ENCODE peak calls at places on chromosomes 7 and 10, in seven cellular contexts. One of them, this sample, is unnamed.

GRCh38 chr7:87456247-87456646 is 19.2 kb downstream of the ABCB4 start:
- DNase-seq in GM10248: no peak
- DNase-seq in AG04450: no peak
- DNase-seq in GM12878: no peak
- DNase-seq in astrocyte of the spinal cord: no peak
- DNase-seq in progenitor cell of endocrine pancreas: no peak
- DNase-seq in lower leg skin: no peak
- DNase-seq in this sample: no peak

GRCh38 chr10:27513451-27514191 is 9.5 kb downstream of the RAB18 start:
- DNase-seq in GM10248: no peak
- DNase-seq in AG04450: no peak
- DNase-seq in GM12878: no peak
- DNase-seq in astrocyte of the spinal cord: peak
- DNase-seq in progenitor cell of endocrine pancreas: no peak
- DNase-seq in lower leg skin: no peak
- DNase-seq in this sample: no peak

GRCh38 chr10:87060280-87060928 is 34.2 kb downstream of the GLUD1 start:
- DNase-seq in GM10248: no peak
- DNase-seq in AG04450: no peak
- DNase-seq in GM12878: no peak
- DNase-seq in astrocyte of the spinal cord: no peak
- DNase-seq in progenitor cell of endocrine pancreas: no peak
- DNase-seq in lower leg skin: no peak
- DNase-seq in this sample: no peak

GRCh38 chr10:67520924-67521520 is 175.0 kb downstream of the CTNNA3 start:
- DNase-seq in GM10248: peak
- DNase-seq in AG04450: peak
- DNase-seq in GM12878: peak
- DNase-seq in astrocyte of the spinal cord: peak
- DNase-seq in progenitor cell of endocrine pancreas: no peak
- DNase-seq in lower leg skin: no peak
- DNase-seq in this sample: no peak

GRCh38 chr7:127591591-127591990 is 1.9 kb upstream of the FSCN3 start:
- DNase-seq in GM10248: no peak
- DNase-seq in AG04450: no peak
- DNase-seq in GM12878: no peak
- DNase-seq in astrocyte of the spinal cord: no peak
- DNase-seq in progenitor cell of endocrine pancreas: no peak
- DNase-seq in lower leg skin: no peak
- DNase-seq in this sample: no peak

GRCh38 chr10:17675638-17676037 is 31.7 kb downstream of the STAM start:
- DNase-seq in GM10248: no peak
- DNase-seq in AG04450: no peak
- DNase-seq in GM12878: no peak
- DNase-seq in astrocyte of the spinal cord: no peak
- DNase-seq in progenitor cell of endocrine pancreas: no peak
- DNase-seq in lower leg skin: no peak
- DNase-seq in this sample: no peak

GRCh38 chr10:20949967-20950366 is 52.9 kb upstream of the NEBL start:
- DNase-seq in GM10248: no peak
- DNase-seq in AG04450: no peak
- DNase-seq in GM12878: no peak
- DNase-seq in astrocyte of the spinal cord: no peak
- DNase-seq in progenitor cell of endocrine pancreas: no peak
- DNase-seq in lower leg skin: no peak
- DNase-seq in this sample: no peak

GRCh38 chr10:97333601-97334369 is 744 bp downstream of the FRAT2 start:
- DNase-seq in GM10248: no peak
- DNase-seq in AG04450: no peak
- DNase-seq in GM12878: no peak
- DNase-seq in astrocyte of the spinal cord: peak
- DNase-seq in progenitor cell of endocrine pancreas: no peak
- DNase-seq in lower leg skin: peak
- DNase-seq in this sample: peak

GRCh38 chr10:69953851-69954250 is 98.8 kb upstream of the MACROH2A2 start:
- DNase-seq in GM10248: no peak
- DNase-seq in AG04450: no peak
- DNase-seq in GM12878: no peak
- DNase-seq in astrocyte of the spinal cord: no peak
- DNase-seq in progenitor cell of endocrine pancreas: no peak
- DNase-seq in lower leg skin: peak
- DNase-seq in this sample: no peak

GRCh38 chr10:34489973-34490372 is 325.1 kb downstream of the PARD3 start:
- DNase-seq in GM10248: no peak
- DNase-seq in AG04450: peak
- DNase-seq in GM12878: no peak
- DNase-seq in astrocyte of the spinal cord: peak
- DNase-seq in progenitor cell of endocrine pancreas: no peak
- DNase-seq in lower leg skin: no peak
- DNase-seq in this sample: no peak
- TF ChIP-seq CTCF in GM10248: no peak
- TF ChIP-seq CTCF in AG04450: peak
- TF ChIP-seq CTCF in GM12878: no peak
- TF ChIP-seq CTCF in astrocyte of the spinal cord: no peak
- TF ChIP-seq CTCF in progenitor cell of endocrine pancreas: no peak
- TF ChIP-seq CTCF in lower leg skin: no peak
- TF ChIP-seq CTCF in this sample: no peak

DNA sequence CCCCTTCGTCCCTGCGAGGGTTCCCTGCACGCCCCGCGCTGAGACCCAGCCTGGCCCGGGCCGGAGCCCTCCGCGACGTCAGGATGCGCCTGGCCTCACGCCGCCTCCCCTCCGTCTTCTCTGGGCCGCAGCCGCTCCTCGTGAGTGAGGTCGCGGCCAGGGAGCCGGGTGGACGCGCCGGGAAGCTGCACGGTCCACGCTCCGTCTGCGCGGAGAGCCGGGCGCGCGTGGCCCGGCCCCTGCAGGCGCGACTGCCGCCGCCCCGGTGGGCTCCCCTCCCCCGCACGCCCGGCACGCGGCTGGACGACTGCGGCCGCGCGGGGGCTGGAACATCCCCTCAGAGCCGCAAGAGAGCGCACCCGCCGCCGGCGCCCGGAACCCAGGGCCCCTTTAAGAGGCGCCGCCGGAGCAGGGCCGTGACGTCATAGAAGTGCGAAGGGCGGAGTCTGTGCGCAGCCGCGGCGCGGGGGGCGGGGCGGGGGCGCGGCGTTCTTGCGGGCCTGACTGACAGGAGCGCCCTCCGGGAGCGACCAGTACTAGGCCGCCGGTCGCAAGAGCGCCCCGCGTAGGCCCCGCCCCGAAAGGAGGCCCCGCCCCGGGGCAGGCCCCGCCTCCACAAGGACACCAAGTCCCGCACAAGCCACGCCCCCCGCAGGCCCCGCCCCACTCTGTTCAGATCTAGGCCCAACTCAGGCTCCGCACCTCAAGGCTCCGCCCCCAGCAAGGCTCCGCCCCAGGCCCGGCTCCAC is 449 bp upstream of the INPP5A start:
- DNase-seq in GM10248: peak
- DNase-seq in AG04450: peak
- DNase-seq in GM12878: peak
- DNase-seq in astrocyte of the spinal cord: peak
- DNase-seq in progenitor cell of endocrine pancreas: peak
- DNase-seq in lower leg skin: peak
- DNase-seq in this sample: peak
- TF ChIP-seq CTCF in GM10248: peak
- TF ChIP-seq CTCF in AG04450: peak
- TF ChIP-seq CTCF in GM12878: peak
- TF ChIP-seq CTCF in astrocyte of the spinal cord: peak
- TF ChIP-seq CTCF in progenitor cell of endocrine pancreas: peak
- TF ChIP-seq CTCF in lower leg skin: no peak
- TF ChIP-seq CTCF in this sample: peak

GRCh38 chr7:72753781-72754180 is 74.2 kb downstream of the TYW1B start:
- DNase-seq in GM10248: no peak
- DNase-seq in AG04450: no peak
- DNase-seq in GM12878: no peak
- DNase-seq in astrocyte of the spinal cord: no peak
- DNase-seq in progenitor cell of endocrine pancreas: no peak
- DNase-seq in lower leg skin: no peak
- DNase-seq in this sample: no peak

GRCh38 chr7:72754312-72754711 is 73.7 kb downstream of the TYW1B start:
- DNase-seq in GM10248: no peak
- DNase-seq in AG04450: no peak
- DNase-seq in GM12878: no peak
- DNase-seq in astrocyte of the spinal cord: peak
- DNase-seq in progenitor cell of endocrine pancreas: no peak
- DNase-seq in lower leg skin: no peak
- DNase-seq in this sample: no peak

GRCh38 chr7:72751378-72751777 is 76.6 kb downstream of the TYW1B start:
- DNase-seq in GM10248: no peak
- DNase-seq in AG04450: no peak
- DNase-seq in GM12878: no peak
- DNase-seq in astrocyte of the spinal cord: no peak
- DNase-seq in progenitor cell of endocrine pancreas: no peak
- DNase-seq in lower leg skin: no peak
- DNase-seq in this sample: no peak

GRCh38 chr7:72751978-72752377 is 76.0 kb downstream of the TYW1B start:
- DNase-seq in GM10248: no peak
- DNase-seq in AG04450: no peak
- DNase-seq in GM12878: no peak
- DNase-seq in astrocyte of the spinal cord: no peak
- DNase-seq in progenitor cell of endocrine pancreas: no peak
- DNase-seq in lower leg skin: no peak
- DNase-seq in this sample: no peak
- TF ChIP-seq CTCF in GM10248: peak
- TF ChIP-seq CTCF in AG04450: peak
- TF ChIP-seq CTCF in GM12878: no peak
- TF ChIP-seq CTCF in astrocyte of the spinal cord: peak
- TF ChIP-seq CTCF in progenitor cell of endocrine pancreas: peak
- TF ChIP-seq CTCF in lower leg skin: no peak
- TF ChIP-seq CTCF in this sample: no peak

DNA sequence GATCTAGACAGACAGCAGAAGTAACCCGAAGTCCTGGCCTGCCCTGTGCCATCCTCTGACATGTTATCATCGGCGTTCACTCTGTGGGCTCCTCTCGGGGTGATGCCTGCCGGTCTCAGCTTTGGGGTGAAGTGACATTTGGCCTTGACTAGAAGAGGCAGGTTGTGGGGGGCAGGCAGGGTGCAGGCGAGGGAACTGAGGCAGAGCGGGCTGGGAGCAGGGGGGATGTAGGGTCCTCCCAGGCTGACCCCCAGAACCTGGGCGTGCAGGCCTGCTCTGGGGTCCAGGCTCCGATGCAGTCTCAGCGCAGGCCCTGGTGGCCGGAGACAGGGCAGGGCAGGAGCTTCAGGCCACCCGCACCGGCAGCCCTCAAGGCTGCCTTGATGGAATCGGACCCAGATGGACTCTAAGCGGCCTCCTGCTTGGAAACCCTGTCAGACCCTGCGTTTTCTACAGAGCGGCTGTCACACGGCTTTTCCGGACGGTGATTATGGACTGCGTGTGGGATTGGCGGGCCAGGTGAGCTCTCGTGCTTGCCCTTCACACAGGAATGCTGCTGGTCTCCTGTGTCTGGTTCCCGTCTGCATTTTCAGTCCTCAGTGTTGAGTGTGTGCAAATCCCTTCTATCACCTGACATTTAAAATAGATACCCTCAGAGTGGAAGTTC is 842 bp upstream of the JAKMIP3 start:
- DNase-seq in GM10248: no peak
- DNase-seq in AG04450: no peak
- DNase-seq in GM12878: no peak
- DNase-seq in astrocyte of the spinal cord: no peak
- DNase-seq in progenitor cell of endocrine pancreas: no peak
- DNase-seq in lower leg skin: peak
- DNase-seq in this sample: no peak
- TF ChIP-seq CTCF in GM10248: no peak
- TF ChIP-seq CTCF in AG04450: no peak
- TF ChIP-seq CTCF in GM12878: no peak
- TF ChIP-seq CTCF in astrocyte of the spinal cord: no peak
- TF ChIP-seq CTCF in progenitor cell of endocrine pancreas: no peak
- TF ChIP-seq CTCF in lower leg skin: no peak
- TF ChIP-seq CTCF in this sample: no peak

DNA sequence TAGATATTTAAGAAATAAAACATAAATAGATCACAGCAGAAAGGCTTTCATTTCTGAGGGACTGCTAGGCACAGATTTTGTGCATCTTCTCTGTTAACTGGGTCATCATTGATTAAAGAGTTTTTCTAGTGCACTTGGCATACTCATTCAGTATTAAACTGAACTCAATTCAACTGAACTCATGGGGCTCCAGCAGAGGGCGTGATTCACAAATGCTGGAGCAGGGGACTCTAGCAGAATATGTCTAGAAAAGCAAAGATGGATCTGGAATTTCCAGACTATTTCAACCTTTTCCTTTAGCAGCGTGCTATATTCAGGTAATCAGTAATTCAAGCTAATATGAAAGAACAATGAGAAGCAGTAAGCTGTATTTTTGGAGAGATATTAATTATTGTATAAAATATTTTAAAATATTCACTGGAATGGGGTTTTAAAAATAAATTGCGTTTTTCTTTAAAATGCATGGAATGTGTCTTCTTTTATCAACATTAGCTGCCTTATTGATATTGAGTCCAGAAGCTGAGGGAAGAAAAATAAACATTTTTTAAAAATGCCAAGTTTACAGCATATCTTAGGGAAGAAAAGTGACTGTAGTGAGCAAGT is 296.8 kb upstream of the CACNA2D1 start:
- DNase-seq in GM10248: no peak
- DNase-seq in AG04450: no peak
- DNase-seq in GM12878: no peak
- DNase-seq in astrocyte of the spinal cord: peak
- DNase-seq in progenitor cell of endocrine pancreas: peak
- DNase-seq in lower leg skin: no peak
- DNase-seq in this sample: no peak
- TF ChIP-seq CTCF in GM10248: peak
- TF ChIP-seq CTCF in AG04450: peak
- TF ChIP-seq CTCF in GM12878: peak
- TF ChIP-seq CTCF in astrocyte of the spinal cord: peak
- TF ChIP-seq CTCF in progenitor cell of endocrine pancreas: peak
- TF ChIP-seq CTCF in lower leg skin: no peak
- TF ChIP-seq CTCF in this sample: peak

DNA sequence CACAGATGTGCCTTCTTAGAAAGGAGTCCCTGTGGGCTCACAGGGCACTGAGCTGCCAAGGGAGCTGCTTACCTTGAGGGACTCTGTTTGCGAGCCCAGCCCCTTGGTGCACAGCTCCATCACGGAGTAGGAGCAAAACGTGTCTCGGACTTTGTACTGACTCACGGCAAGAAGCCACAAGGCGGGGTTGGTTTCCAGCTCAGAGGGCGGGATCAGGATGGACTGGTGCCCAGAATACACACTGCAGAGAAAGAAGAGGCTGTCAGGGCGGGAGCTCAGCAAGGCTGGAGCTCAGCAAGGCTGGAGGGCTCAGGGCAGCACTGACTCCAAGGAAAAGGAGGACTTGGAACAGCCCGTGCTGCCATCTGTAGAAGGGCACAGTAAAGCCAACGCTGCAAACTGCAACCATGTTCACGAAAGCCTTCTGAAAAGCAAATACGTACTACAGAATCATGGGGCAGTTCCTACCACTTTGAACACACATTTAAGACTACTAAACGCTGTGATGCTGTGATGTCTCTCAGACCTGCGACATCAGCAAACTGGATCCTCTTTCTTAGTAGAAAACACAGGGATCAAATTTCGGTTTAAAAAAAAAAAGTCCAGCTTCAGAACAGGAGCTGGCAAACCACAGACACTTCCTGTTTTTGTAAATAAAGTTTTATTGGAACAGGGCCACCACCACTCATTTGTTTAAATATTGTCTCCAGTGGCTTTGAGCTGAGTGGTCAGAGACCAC is 194.3 kb downstream of the ZMYND11 start:
- DNase-seq in GM10248: no peak
- DNase-seq in AG04450: peak
- DNase-seq in GM12878: no peak
- DNase-seq in astrocyte of the spinal cord: peak
- DNase-seq in progenitor cell of endocrine pancreas: no peak
- DNase-seq in lower leg skin: peak
- DNase-seq in this sample: no peak
- TF ChIP-seq CTCF in GM10248: no peak
- TF ChIP-seq CTCF in AG04450: peak
- TF ChIP-seq CTCF in GM12878: no peak
- TF ChIP-seq CTCF in astrocyte of the spinal cord: peak
- TF ChIP-seq CTCF in progenitor cell of endocrine pancreas: no peak
- TF ChIP-seq CTCF in lower leg skin: no peak
- TF ChIP-seq CTCF in this sample: no peak

This sample was measured in GM06990.